ENCODE peak calls at places on chromosomes 7 and 10, in ten cellular contexts. L, A, F, H, E, B, M, P, S and G are unnamed samples.

GRCh38 chr7:148698397-148699023 is at the start of gene CUL1:
- DNase-seq in A (peak), E (peak), L (peak), P (peak), B (peak), S (peak), F (peak), M (peak), H (peak), G (no peak)

GRCh38 chr7:143049380-143049779 is 2.8 kb upstream of the OR6V1 start:
- DNase-seq in M (no peak), H (no peak), S (no peak), E (no peak), A (no peak), F (no peak), B (no peak), P (no peak), L (no peak), G (no peak)

GRCh38 chr7:70040971-70041766 is 442.9 kb downstream of the AUTS2 start:
- DNase-seq in B (no peak), F (no peak), P (peak), M (no peak), H (no peak), L (no peak), S (no peak), E (no peak), A (no peak), G (no peak)

GRCh38 chr7:18552943-18553584 is 57.5 kb downstream of the HDAC9 start:
- DNase-seq in L (peak), F (no peak), P (peak), H (no peak), A (no peak), E (no peak), M (no peak), S (no peak), B (no peak), G (no peak)

GRCh38 chr10:4067552-4068254 is 282.7 kb upstream of the KLF6 start:
- DNase-seq in B (no peak), M (no peak), L (peak), H (no peak), E (no peak), F (no peak), S (no peak), P (no peak), A (no peak), G (no peak)

GRCh38 chr10:97515260-97515978 is 16.7 kb downstream of the UBTD1 start:
- DNase-seq in A (no peak), M (no peak), S (no peak), H (no peak), P (no peak), F (no peak), E (no peak), L (no peak), B (no peak), G (no peak)

GRCh38 chr10:91511549-91512330 is 101.6 kb downstream of the HECTD2 start:
- DNase-seq in H (no peak), B (no peak), M (peak), P (peak), E (no peak), L (no peak), A (no peak), F (no peak), S (no peak), G (peak)

GRCh38 chr7:148155826-148156225 is 434.7 kb upstream of the C7orf33 start:
- DNase-seq in L (no peak), F (no peak), E (no peak), B (no peak), M (no peak), H (no peak), S (no peak), P (no peak), A (no peak), G (no peak)

GRCh38 chr7:152516216-152516615 is 80.4 kb upstream of the KMT2C start:
- DNase-seq in S (no peak), L (no peak), E (no peak), P (no peak), F (no peak), M (no peak), B (no peak), A (no peak), H (no peak), G (no peak)

GRCh38 chr10:97888641-97889262 is 39.1 kb downstream of the GOLGA7B start:
- DNase-seq in A (peak), S (no peak), P (peak), L (peak), M (no peak), E (no peak), H (no peak), B (no peak), F (no peak), G (peak)

GRCh38 chr7:80488406-80488805 is 23.5 kb downstream of the GNAT3 start:
- DNase-seq in L (no peak), A (no peak), F (no peak), P (no peak), H (no peak), B (no peak), M (no peak), E (no peak), S (no peak), G (no peak)

GRCh38 chr10:129642427-129642826 is 175.4 kb downstream of the MGMT start:
- DNase-seq in F (no peak), B (no peak), L (no peak), H (no peak), S (no peak), A (no peak), E (no peak), M (no peak), P (no peak), G (no peak)

GRCh38 chr7:37853468-37853867 is 5.1 kb downstream of the NME8 start:
- DNase-seq in A (no peak), F (no peak), B (no peak), H (no peak), P (no peak), S (no peak), L (no peak), M (no peak), E (no peak), G (no peak)

GRCh38 chr10:93465806-93466675 is 16.1 kb downstream of the MYOF start:
- DNase-seq in H (no peak), B (no peak), S (peak), E (no peak), A (peak), P (peak), L (peak), F (no peak), M (no peak), G (peak)

GRCh38 chr10:103076996-103077395 is 116.1 kb downstream of the NT5C2 start:
- DNase-seq in S (peak), P (no peak), E (no peak), A (no peak), H (no peak), M (no peak), F (no peak), L (no peak), B (no peak), G (no peak)

GRCh38 chr10:5468262-5469106 is 30.9 kb downstream of the CALML5 start:
- DNase-seq in F (no peak), L (no peak), A (no peak), S (no peak), M (no peak), E (no peak), H (no peak), B (no peak), P (no peak), G (no peak)

GRCh38 chr7:36597099-36597773 is 127.1 kb downstream of the AOAH start:
- DNase-seq in S (no peak), H (no peak), F (no peak), P (no peak), E (no peak), M (no peak), A (no peak), L (no peak), B (no peak), G (no peak)

GRCh38 chr10:87531908-87532622 is 27.4 kb downstream of the MINPP1 start:
- DNase-seq in H (no peak), B (no peak), M (no peak), A (no peak), P (peak), F (no peak), L (no peak), S (no peak), E (no peak), G (peak)

GRCh38 chr7:8260871-8261707 is 878 bp downstream of the ICA1 start:
- DNase-seq in L (peak), P (no peak), H (no peak), A (peak), M (peak), S (no peak), F (no peak), B (no peak), E (no peak), G (no peak)

GRCh38 chr7:88218836-88219605 is 817 bp downstream of the SRI start:
- DNase-seq in P (peak), B (peak), E (peak), A (peak), S (no peak), M (peak), H (no peak), L (peak), F (peak), G (peak)

GRCh38 chr10:122911889-122912484 is 1.6 kb downstream of the FAM24A start:
- DNase-seq in A (peak), P (peak), L (no peak), E (no peak), B (peak), S (peak), F (peak), M (peak), H (peak), G (peak)

GRCh38 chr10:18271481-18271880 is 131.3 kb downstream of the CACNB2 start:
- DNase-seq in L (peak), M (no peak), A (no peak), E (no peak), P (no peak), F (no peak), H (no peak), B (no peak), S (no peak), G (no peak)

GRCh38 chr7:100829150-100829716 is 1.9 kb upstream of the EPHB4 start:
- DNase-seq in L (no peak), F (no peak), B (no peak), A (peak), H (no peak), M (no peak), S (no peak), P (no peak), E (no peak), G (no peak)

GRCh38 chr10:95391570-95392249 is 100.9 kb upstream of the PDLIM1 start:
- DNase-seq in B (no peak), P (peak), A (no peak), L (no peak), F (no peak), E (no peak), H (no peak), S (peak), M (no peak), G (peak)

GRCh38 chr7:5360971-5361370 is 62.7 kb downstream of the TNRC18 start:
- DNase-seq in M (no peak), B (no peak), E (no peak), A (no peak), S (no peak), L (no peak), F (no peak), P (no peak), H (no peak), G (no peak)

GRCh38 chr10:94443052-94443451 is 40.7 kb downstream of the TBC1D12 start:
- DNase-seq in A (no peak), E (no peak), S (no peak), P (no peak), M (no peak), L (no peak), F (no peak), B (no peak), H (no peak), G (no peak)

GRCh38 chr7:151086802-151087246 is 549 bp downstream of the AGAP3 start:
- DNase-seq in B (no peak), S (peak), H (no peak), P (no peak), A (peak), E (no peak), L (no peak), F (no peak), M (peak), G (no peak)

GRCh38 chr10:17607603-17608332 is 9.4 kb downstream of the HACD1 start:
- DNase-seq in L (no peak), M (peak), E (peak), A (no peak), P (peak), F (no peak), S (peak), B (no peak), H (no peak), G (peak)

GRCh38 chr7:75817112-75817511 is 3.5 kb upstream of the CCL24 start:
- DNase-seq in S (no peak), A (no peak), F (no peak), E (no peak), P (no peak), H (no peak), M (no peak), B (no peak), L (no peak), G (no peak)